ENCODE peak calls at places on chromosomes 11 and 22, in nine cellular contexts. One of them, this sample, is unnamed.

GRCh38 chr11:36365937-36366336 is 69.8 kb downstream of the PRR5L start:
- DNase-seq in aorta: no peak
- DNase-seq in T-helper 9 cell: no peak
- DNase-seq in Caco-2: no peak
- DNase-seq in M059J: no peak
- DNase-seq in G401: no peak
- DNase-seq in activated CD4-positive, alpha-beta T cell treated with anti-CD3 and anti-CD28 coated beads, Interleukin-2, amount 10 ng/mL, durations not matched to agents 7 days and 5 days: no peak
- DNase-seq in Peyer's patch: no peak
- DNase-seq in EH: peak; percentile 66
- DNase-seq in this sample: no peak

GRCh38 chr11:77457340-77457739 is 16.6 kb downstream of the PAK1 start:
- DNase-seq in aorta: no peak
- DNase-seq in T-helper 9 cell: no peak
- DNase-seq in Caco-2: no peak
- DNase-seq in M059J: no peak
- DNase-seq in G401: no peak
- DNase-seq in activated CD4-positive, alpha-beta T cell treated with anti-CD3 and anti-CD28 coated beads, Interleukin-2, amount 10 ng/mL, durations not matched to agents 7 days and 5 days: no peak
- DNase-seq in Peyer's patch: no peak
- DNase-seq in EH: no peak
- DNase-seq in this sample: peak; percentile 47

GRCh38 chr22:40043086-40043485 is 48.3 kb downstream of the FAM83F start:
- DNase-seq in aorta: no peak
- DNase-seq in T-helper 9 cell: no peak
- DNase-seq in Caco-2: no peak
- DNase-seq in M059J: peak; percentile 66
- DNase-seq in G401: peak; percentile 70
- DNase-seq in activated CD4-positive, alpha-beta T cell treated with anti-CD3 and anti-CD28 coated beads, Interleukin-2, amount 10 ng/mL, durations not matched to agents 7 days and 5 days: no peak
- DNase-seq in Peyer's patch: no peak
- DNase-seq in EH: no peak
- DNase-seq in this sample: no peak

GRCh38 chr11:121550247-121551132 is 97.7 kb upstream of the SORL1-AS1 start:
- DNase-seq in aorta: no peak
- DNase-seq in T-helper 9 cell: no peak
- DNase-seq in Caco-2: no peak
- DNase-seq in M059J: no peak
- DNase-seq in G401: no peak
- DNase-seq in activated CD4-positive, alpha-beta T cell treated with anti-CD3 and anti-CD28 coated beads, Interleukin-2, amount 10 ng/mL, durations not matched to agents 7 days and 5 days: no peak
- DNase-seq in Peyer's patch: no peak
- DNase-seq in EH: no peak
- DNase-seq in this sample: no peak

GRCh38 chr11:129061466-129062194 is 119.0 kb upstream of the TP53AIP1 start:
- DNase-seq in aorta: no peak
- DNase-seq in T-helper 9 cell: no peak
- DNase-seq in Caco-2: no peak
- DNase-seq in M059J: peak; percentile 90
- DNase-seq in G401: no peak
- DNase-seq in activated CD4-positive, alpha-beta T cell treated with anti-CD3 and anti-CD28 coated beads, Interleukin-2, amount 10 ng/mL, durations not matched to agents 7 days and 5 days: no peak
- DNase-seq in Peyer's patch: no peak
- DNase-seq in EH: peak; percentile 83
- DNase-seq in this sample: no peak

GRCh38 chr22:45533731-45534130 is 31.0 kb downstream of the FBLN1 start:
- DNase-seq in aorta: no peak
- DNase-seq in T-helper 9 cell: no peak
- DNase-seq in Caco-2: no peak
- DNase-seq in M059J: no peak
- DNase-seq in G401: no peak
- DNase-seq in activated CD4-positive, alpha-beta T cell treated with anti-CD3 and anti-CD28 coated beads, Interleukin-2, amount 10 ng/mL, durations not matched to agents 7 days and 5 days: no peak
- DNase-seq in Peyer's patch: no peak
- DNase-seq in EH: no peak
- DNase-seq in this sample: no peak

GRCh38 chr22:30732426-30732825 is 37.8 kb downstream of the OSBP2 start:
- DNase-seq in aorta: no peak
- DNase-seq in T-helper 9 cell: no peak
- DNase-seq in Caco-2: no peak
- DNase-seq in M059J: no peak
- DNase-seq in G401: no peak
- DNase-seq in activated CD4-positive, alpha-beta T cell treated with anti-CD3 and anti-CD28 coated beads, Interleukin-2, amount 10 ng/mL, durations not matched to agents 7 days and 5 days: no peak
- DNase-seq in Peyer's patch: no peak
- DNase-seq in EH: no peak
- DNase-seq in this sample: no peak

GRCh38 chr11:130761560-130762220 is 154.6 kb downstream of the SNX19 start:
- DNase-seq in aorta: no peak
- DNase-seq in T-helper 9 cell: no peak
- DNase-seq in Caco-2: no peak
- DNase-seq in M059J: no peak
- DNase-seq in G401: no peak
- DNase-seq in activated CD4-positive, alpha-beta T cell treated with anti-CD3 and anti-CD28 coated beads, Interleukin-2, amount 10 ng/mL, durations not matched to agents 7 days and 5 days: no peak
- DNase-seq in Peyer's patch: no peak
- DNase-seq in EH: peak; percentile 23
- DNase-seq in this sample: peak; percentile 30

GRCh38 chr11:33064033-33064825 is 24.9 kb downstream of the TCP11L1 start:
- DNase-seq in aorta: no peak
- DNase-seq in T-helper 9 cell: no peak
- DNase-seq in Caco-2: no peak
- DNase-seq in M059J: no peak
- DNase-seq in G401: peak; percentile 10
- DNase-seq in activated CD4-positive, alpha-beta T cell treated with anti-CD3 and anti-CD28 coated beads, Interleukin-2, amount 10 ng/mL, durations not matched to agents 7 days and 5 days: no peak
- DNase-seq in Peyer's patch: no peak
- DNase-seq in EH: no peak
- DNase-seq in this sample: peak; percentile 17

GRCh38 chr22:18996376-18996900 is 60.3 kb upstream of the PRODH start:
- DNase-seq in aorta: no peak
- DNase-seq in T-helper 9 cell: no peak
- DNase-seq in Caco-2: no peak
- DNase-seq in M059J: no peak
- DNase-seq in G401: peak; percentile 70
- DNase-seq in activated CD4-positive, alpha-beta T cell treated with anti-CD3 and anti-CD28 coated beads, Interleukin-2, amount 10 ng/mL, durations not matched to agents 7 days and 5 days: no peak
- DNase-seq in Peyer's patch: peak; percentile 7
- DNase-seq in EH: no peak
- DNase-seq in this sample: no peak

GRCh38 chr11:61679893-61680621 is at the start of gene DAGLA:
- DNase-seq in aorta: peak; percentile 76
- DNase-seq in T-helper 9 cell: peak; percentile 74
- DNase-seq in Caco-2: peak; percentile 87
- DNase-seq in M059J: peak; percentile 47
- DNase-seq in G401: peak; percentile 75
- DNase-seq in activated CD4-positive, alpha-beta T cell treated with anti-CD3 and anti-CD28 coated beads, Interleukin-2, amount 10 ng/mL, durations not matched to agents 7 days and 5 days: peak; percentile 70
- DNase-seq in Peyer's patch: peak; percentile 45
- DNase-seq in EH: peak; percentile 64
- DNase-seq in this sample: peak; percentile 97